ENCODE peak calls at places on chromosomes 1 and 21, in six cellular contexts. T is mesenchymal stem cell, I is IMR-90, U is H9, V is H1, S is trophoblast cell. M is an unnamed sample. For H3K9me3, the result is how much of the 10 kb centered on the place peaks cover.

GRCh38 chr1:64935551-64936158 is 30.7 kb downstream of the JAK1 start:
- DNase-seq in I (no peak), S (no peak), T (no peak), V (no peak), U (no peak), M (no peak)

GRCh38 chr1:61116421-61116820 is 34.1 kb downstream of the NFIA start:
- DNase-seq in T (peak), S (no peak), V (no peak), U (no peak), I (no peak), M (no peak)

GRCh38 chr1:53521900-53522552 is 62.8 kb downstream of the DMRTB1 start:
- DNase-seq in V (no peak), U (no peak), I (no peak), T (no peak), S (no peak), M (no peak)

GRCh38 chr1:15413563-15414449 is 4.1 kb downstream of the EFHD2 start:
- DNase-seq in U (no peak), V (no peak), S (no peak), I (no peak), T (no peak), M (no peak)

GRCh38 chr21:46179708-46180078 is 4.6 kb downstream of the SPATC1L start:
- DNase-seq in V (no peak), I (no peak), U (peak), T (no peak), S (no peak), M (no peak)

GRCh38 chr1:54297596-54298283 is 97.8 kb downstream of the MRPL37 start:
- DNase-seq in T (no peak), S (no peak), V (no peak), I (no peak), U (no peak), M (peak)

GRCh38 chr1:1086911-1087341 is 12.8 kb upstream of the RNF223 start:
- DNase-seq in S (no peak), V (no peak), U (no peak), I (no peak), T (no peak), M (no peak)

GRCh38 chr1:235888119-235888643 is 21.5 kb upstream of the LYST start:
- DNase-seq in I (no peak), U (no peak), S (no peak), V (no peak), T (no peak), M (no peak)

GRCh38 chr1:105072446-105072845 is 1322.7 kb downstream of the AMY1C start:
- DNase-seq in I (no peak), V (no peak), T (no peak), S (no peak), U (no peak), M (no peak)

GRCh38 chr1:93746009-93746408 is 64.4 kb upstream of the BCAR3 start:
- DNase-seq in U (no peak), S (no peak), I (no peak), V (no peak), T (no peak), M (no peak)

GRCh38 chr21:24197956-24198355 is 1409.3 kb downstream of the MRPL39 start:
- DNase-seq in S (no peak), I (peak), U (no peak), T (no peak), V (no peak), M (no peak)

GRCh38 chr1:110237406-110238152 is 27.5 kb downstream of the KCNC4 start:
- DNase-seq in I (no peak), S (no peak), U (no peak), T (no peak), V (no peak), M (no peak)

GRCh38 chr1:2050793-2051682 is 827 bp downstream of the PRKCZ start:
- DNase-seq in U (no peak), V (no peak), T (no peak), I (no peak), S (peak), M (no peak)

GRCh38 chr1:15799004-15799867 is 8.2 kb downstream of the UQCRHL start:
- DNase-seq in V (no peak), U (peak), T (peak), S (peak), I (peak), M (no peak)

GRCh38 chr1:31651025-31651424 is 6.3 kb upstream of the PEF1 start:
- DNase-seq in T (no peak), V (no peak), U (no peak), I (peak), S (peak), M (no peak)

GRCh38 chr1:24898152-24898908 is 31.7 kb downstream of the RUNX3 start:
- DNase-seq in V (peak), S (peak), U (peak), I (peak), T (peak), M (peak)

GRCh38 chr1:214506972-214507431 is 44.4 kb downstream of the PTPN14 start:
- DNase-seq in T (no peak), U (no peak), I (no peak), S (peak), V (no peak), M (no peak)

GRCh38 chr1:77511440-77511840 is 171.0 kb downstream of the ZZZ3 start:
- DNase-seq in S (peak), T (peak), U (no peak), V (no peak), I (peak), M (no peak)

GRCh38 chr1:205301220-205301821 is 20.2 kb downstream of the NUAK2 start:
- DNase-seq in S (peak), I (peak), T (peak), V (peak), U (peak), M (peak)

GRCh38 chr1:234770924-234771540 is 161.1 kb upstream of the IRF2BP2 start:
- DNase-seq in V (no peak), T (no peak), U (no peak), I (no peak), S (no peak), M (no peak)

GRCh38 chr1:201355471-201355870 is 22.0 kb downstream of the TNNT2 start:
- DNase-seq in U (no peak), V (no peak), T (no peak), S (no peak), I (no peak), M (no peak)

GRCh38 chr1:41400235-41400634 is 39.0 kb downstream of the FOXO6 start:
- DNase-seq in U (no peak), I (no peak), S (no peak), T (no peak), V (no peak), M (no peak)

GRCh38 chr1:191851799-191852595 is 306.3 kb upstream of the RGS18 start:
- DNase-seq in I (peak), U (no peak), V (no peak), T (no peak), S (peak), M (no peak)

GRCh38 chr1:181433931-181434330 is 49.4 kb upstream of the CACNA1E start:
- DNase-seq in S (no peak), T (no peak), V (no peak), I (no peak), U (no peak), M (no peak)

GRCh38 chr1:243477676-243478075 is 221.8 kb downstream of the SDCCAG8 start:
- DNase-seq in S (peak), T (no peak), V (no peak), I (no peak), U (no peak), M (no peak)

GRCh38 chr1:42937141-42937696 is 21.4 kb downstream of the SLC2A1 start:
- DNase-seq in S (peak), V (no peak), I (peak), U (no peak), T (peak), M (no peak)

GRCh38 chr1:32695098-32695904 is 7.3 kb downstream of the SYNC start:
- DNase-seq in V (no peak), T (peak), U (no peak), I (peak), S (peak), M (no peak)

GRCh38 chr1:27957655-27958054 is 2.1 kb upstream of the XKR8 start:
- DNase-seq in T (no peak), S (no peak), U (no peak), I (no peak), V (no peak), M (no peak)

GRCh38 chr1:27961646-27962221 is 2.0 kb downstream of the XKR8 start:
- DNase-seq in I (no peak), S (no peak), V (no peak), U (peak), T (no peak), M (no peak)

GRCh38 chr1:27960762-27961645 is 1.2 kb downstream of the XKR8 start:
- DNase-seq in S (no peak), I (no peak), U (no peak), V (no peak), T (peak), M (no peak)

GRCh38 chr1:27958513-27958912 is 1.3 kb upstream of the XKR8 start:
- DNase-seq in V (no peak), S (no peak), I (no peak), T (no peak), U (no peak), M (no peak)

DNA sequence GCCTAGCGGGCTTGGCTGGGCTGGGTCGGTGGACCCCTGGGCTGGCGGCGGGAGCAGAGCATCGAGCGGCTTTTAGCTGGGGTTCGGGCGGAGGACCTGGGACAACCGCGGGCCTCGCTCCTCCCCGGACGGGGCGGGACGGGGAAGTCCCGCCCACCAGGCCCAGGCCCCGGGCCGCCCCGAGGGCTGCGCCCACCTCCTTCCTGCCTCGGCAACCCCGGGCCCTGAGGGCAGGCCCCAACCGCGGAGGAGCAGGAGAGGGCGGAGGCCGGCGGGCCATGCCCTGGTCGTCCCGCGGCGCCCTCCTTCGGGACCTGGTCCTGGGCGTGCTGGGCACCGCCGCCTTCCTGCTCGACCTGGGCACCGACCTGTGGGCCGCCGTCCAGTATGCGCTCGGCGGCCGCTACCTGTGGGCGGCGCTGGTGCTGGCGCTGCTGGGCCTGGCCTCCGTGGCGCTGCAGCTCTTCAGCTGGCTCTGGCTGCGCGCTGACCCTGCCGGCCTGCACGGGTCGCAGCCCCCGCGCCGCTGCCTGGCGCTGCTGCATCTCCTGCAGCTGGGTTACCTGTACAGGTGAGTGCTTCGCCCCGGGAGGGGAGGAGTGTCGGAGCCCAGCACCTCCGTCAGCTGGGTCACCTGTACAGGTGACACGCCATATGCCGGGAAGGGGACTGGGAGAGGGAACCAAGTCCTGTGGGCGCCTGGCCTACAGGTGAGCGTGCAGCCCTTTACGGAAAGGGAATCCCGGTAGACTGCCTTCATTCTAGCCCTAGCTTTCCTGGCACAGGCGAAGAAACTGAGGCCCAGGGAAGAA is at the start of gene XKR8:
- DNase-seq in T (peak), V (peak), I (peak), S (peak), U (peak), M (peak)
- H3K23ac ChIP-seq in T (peak), V (no peak), I (peak), S (no peak), U (no peak), M (peak)

GRCh38 chr1:87328121-87329050 is at the start of gene LMO4:
- DNase-seq in S (peak), U (peak), I (peak), T (peak), V (peak), M (peak)

GRCh38 chr1:87329756-87330200 is 1.1 kb downstream of the LMO4 start:
- DNase-seq in I (peak), U (no peak), S (peak), T (peak), V (no peak), M (no peak)

GRCh38 chr1:87327362-87328120 is 1.1 kb upstream of the LMO4 start:
- DNase-seq in I (no peak), S (peak), U (no peak), V (no peak), T (peak), M (no peak)

GRCh38 chr1:87329051-87329755 is 523 bp downstream of the LMO4 start:
- DNase-seq in T (peak), I (peak), U (peak), S (peak), V (peak), M (no peak)

DNA sequence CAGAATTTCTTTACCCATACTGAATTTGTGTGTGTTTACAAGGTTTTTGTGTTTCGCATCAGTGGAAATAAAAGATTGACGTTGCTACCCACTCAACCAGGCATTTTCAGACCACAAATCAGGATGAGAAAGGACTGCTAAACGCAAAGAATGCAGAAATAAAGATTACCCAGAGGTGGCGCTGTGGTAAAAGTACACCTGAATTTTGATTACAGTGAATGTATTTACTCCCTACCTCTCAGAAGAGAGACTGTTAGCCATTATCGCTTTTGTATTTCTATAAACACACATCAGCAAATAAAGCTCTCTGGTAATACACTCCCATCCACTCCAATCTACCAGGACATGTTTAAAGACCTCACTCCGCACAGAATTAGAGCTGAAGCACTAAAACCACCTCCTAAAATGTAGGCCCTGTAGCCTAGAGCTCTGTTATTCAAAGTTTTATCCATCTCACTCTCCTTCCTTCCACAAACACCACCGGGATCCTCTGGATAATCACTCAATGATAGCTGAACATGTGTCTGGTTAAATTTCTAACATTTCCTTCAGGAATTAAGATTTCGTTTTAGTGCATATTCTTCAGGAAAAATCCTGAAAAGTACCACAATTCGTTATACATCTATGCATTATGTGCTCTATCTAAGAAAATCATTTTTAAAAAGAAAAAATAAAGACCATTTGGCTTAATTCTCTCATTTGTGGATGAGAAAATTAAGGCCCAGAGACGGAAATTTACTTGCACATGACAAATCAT is 2.5 kb upstream of the LMO4 start:
- DNase-seq in V (peak), T (peak), S (peak), I (peak), U (peak), M (no peak)
- H3K9me3 ChIP-seq in V (under half), T (under half), S (under half), I (under half), U (under half), M (under half)

GRCh38 chr1:183472488-183473285 is at the start of gene SMG7:
- DNase-seq in I (peak), U (peak), S (peak), V (no peak), T (peak), M (no peak)
- H2BK5ac ChIP-seq in I (peak), U (peak), S (peak), V (peak), T (peak), M (peak)

DNA sequence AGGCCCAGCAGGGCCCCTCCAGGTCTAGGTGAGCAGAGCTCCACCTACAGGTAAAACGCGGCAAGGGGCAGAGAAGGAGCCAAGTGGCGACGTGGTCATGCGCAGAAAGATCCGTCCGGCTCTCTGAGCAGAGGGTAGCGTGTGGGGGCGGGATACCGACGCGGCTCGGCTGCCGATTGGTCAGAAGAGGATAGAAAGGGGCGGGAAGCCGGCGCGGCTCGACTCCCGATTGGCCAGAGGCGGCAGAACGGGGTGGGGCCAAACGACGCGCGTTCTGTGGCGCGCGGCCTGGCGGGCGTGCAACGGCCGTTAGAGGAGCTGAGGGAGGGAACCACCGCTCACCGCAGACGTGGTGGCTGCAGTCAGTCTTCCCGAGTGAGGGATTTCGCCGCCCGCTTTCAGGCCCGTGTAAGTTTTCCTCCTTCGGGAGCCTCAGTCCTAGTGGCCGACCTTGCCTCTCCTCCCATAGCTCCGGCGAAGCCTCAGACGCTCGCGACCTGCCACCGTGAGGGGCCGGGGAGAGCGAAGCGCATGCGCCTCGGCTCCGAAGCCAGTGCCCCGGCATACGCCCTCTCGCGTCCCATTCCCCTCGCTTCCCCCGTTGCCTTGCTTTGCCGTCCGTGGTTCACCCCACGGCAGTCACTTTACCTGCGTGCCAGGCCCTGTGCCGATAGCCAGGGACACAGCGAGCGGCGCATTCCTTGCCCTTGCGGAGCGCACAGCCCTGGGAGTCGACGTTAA is at the start of gene CEP85:
- DNase-seq in T (peak), V (peak), U (peak), S (peak), I (peak), M (peak)
- H3K23ac ChIP-seq in T (no peak), V (no peak), U (no peak), S (no peak), I (peak), M (peak)